ENCODE peak calls at places on chromosomes 13 and 19, in seven cellular contexts. J is foreskin keratinocyte, E is iris pigment epithelial cell, A is NCI-H524, G is breast epithelium, O is HL-60, N is germinal center. F is an unnamed sample.

GRCh38 chr13:99911069-99911964 is 60.2 kb downstream of the ZIC5 start:
- DNase-seq in J (no peak), E (no peak), A (no peak), G (no peak), O (no peak), N (no peak), F (no peak)

GRCh38 chr19:4748589-4748988 is 24.9 kb upstream of the DPP9 start:
- DNase-seq in J (no peak), E (no peak), A (no peak), G (no peak), O (no peak), N (no peak), F (no peak)

GRCh38 chr19:29526730-29527499 is 1.1 kb downstream of the VSTM2B start:
- DNase-seq in J (no peak), E (no peak), A (no peak), G (no peak), O (no peak), N (peak), F (no peak)

GRCh38 chr19:38862321-38863059 is 12.7 kb upstream of the HNRNPL start:
- DNase-seq in J (no peak), E (no peak), A (peak), G (no peak), O (no peak), N (no peak), F (no peak)

GRCh38 chr19:7904074-7905020 is 670 bp downstream of the MAP2K7 start:
- DNase-seq in J (no peak), E (no peak), A (peak), G (no peak), O (peak), N (peak), F (peak)

GRCh38 chr13:100254002-100254401 is 165.1 kb downstream of the PCCA start:
- DNase-seq in J (no peak), E (no peak), A (no peak), G (no peak), O (no peak), N (no peak), F (no peak)

GRCh38 chr13:25678398-25678797 is 306.6 kb downstream of the ATP8A2 start:
- DNase-seq in J (no peak), E (no peak), A (peak), G (no peak), O (no peak), N (no peak), F (no peak)

GRCh38 chr19:11963566-11964355 is 1.1 kb upstream of the ZNF763 start:
- DNase-seq in J (no peak), E (peak), A (peak), G (peak), O (peak), N (peak), F (peak)

GRCh38 chr19:30361107-30361447 is 11.1 kb upstream of the ZNF536 start:
- DNase-seq in J (no peak), E (no peak), A (no peak), G (peak), O (no peak), N (no peak), F (no peak)

F was measured in B cell.